ENCODE peak calls at places on chromosomes 11 and 22, in five cellular contexts. B is GM03348; G is posterior vena cava; S is adipocyte; Z is activated CD4-positive, alpha-beta T cell treated with anti-CD3 and anti-CD28 coated beads for 36 hours. M is an unnamed sample.

GRCh38 chr11:1327064-1327460 is 17.6 kb upstream of the TOLLIP start:
- DNase-seq in S (no peak), B (no peak), G (no peak), Z (no peak), M (no peak)

GRCh38 chr11:95884364-95884763 is 39.5 kb downstream of the MTMR2 start:
- DNase-seq in B (peak), S (no peak), G (no peak), Z (no peak), M (no peak)

GRCh38 chr22:43393132-43393844 is 18.5 kb upstream of the MPPED1 start:
- DNase-seq in B (no peak), S (no peak), Z (no peak), G (peak), M (peak)

GRCh38 chr22:30348395-30348794 is 8.3 kb downstream of the SF3A1 start:
- DNase-seq in G (no peak), S (no peak), Z (no peak), B (no peak), M (no peak)

GRCh38 chr11:1262172-1263006 is 39.5 kb downstream of the MUC5B start:
- DNase-seq in B (peak), S (peak), G (peak), Z (peak), M (peak)

GRCh38 chr11:47399860-47400812 is 8.3 kb upstream of the SLC39A13 start:
- DNase-seq in B (peak), G (no peak), Z (peak), S (no peak), M (peak)

GRCh38 chr11:33635161-33635560 is 65.5 kb downstream of the C11orf91 start:
- DNase-seq in G (no peak), S (peak), Z (no peak), B (peak), M (no peak)

GRCh38 chr11:102177974-102178631 is 67.9 kb downstream of the YAP1 start:
- DNase-seq in B (peak), S (peak), Z (no peak), G (no peak), M (peak)

GRCh38 chr22:27422442-27422841 is 379.1 kb downstream of the MN1 start:
- DNase-seq in S (no peak), B (no peak), Z (no peak), G (no peak), M (no peak)

GRCh38 chr22:49331223-49331815 is 496.4 kb downstream of the BRD1 start:
- DNase-seq in Z (no peak), S (no peak), G (peak), B (peak), M (peak)

GRCh38 chr22:26646158-26646557 is 11.2 kb upstream of the MIAT start:
- DNase-seq in S (peak), B (peak), Z (no peak), G (no peak), M (no peak)

GRCh38 chr11:33135216-33135615 is 26.1 kb downstream of the CSTF3 start:
- DNase-seq in B (peak), S (peak), G (no peak), Z (no peak), M (peak)

GRCh38 chr11:45471002-45471665 is 185.0 kb upstream of the SYT13 start:
- DNase-seq in G (peak), B (no peak), Z (no peak), S (no peak), M (no peak)

GRCh38 chr11:33742249-33742851 is 6.1 kb upstream of the CD59 start:
- DNase-seq in B (peak), G (no peak), Z (no peak), S (peak), M (no peak)

GRCh38 chr11:9982796-9983579 is 311.0 kb downstream of the SBF2 start:
- DNase-seq in Z (no peak), S (peak), B (no peak), G (no peak), M (no peak)

GRCh38 chr11:125364085-125364822 is 131.8 kb downstream of the FEZ1 start:
- DNase-seq in Z (no peak), S (peak), G (no peak), B (no peak), M (no peak)

GRCh38 chr22:33073989-33074391 is 15.8 kb upstream of the SYN3 start:
- DNase-seq in B (no peak), G (no peak), S (no peak), Z (no peak), M (no peak)

GRCh38 chr11:95715777-95716241 is 73.8 kb downstream of the FAM76B start:
- DNase-seq in B (peak), S (peak), Z (peak), G (no peak), M (no peak)

GRCh38 chr11:132312161-132312560 is 941.7 kb downstream of the NTM start:
- DNase-seq in G (no peak), B (peak), Z (no peak), S (peak), M (peak)

GRCh38 chr22:43310798-43311197 is 32.4 kb downstream of the SCUBE1 start:
- DNase-seq in B (no peak), S (no peak), Z (no peak), G (no peak), M (no peak)

GRCh38 chr22:28111501-28111900 is 192.4 kb upstream of the PITPNB start:
- DNase-seq in B (peak), S (peak), Z (no peak), G (no peak), M (peak)

GRCh38 chr11:85941380-85941973 is 86.3 kb downstream of the CCDC83 start:
- DNase-seq in B (peak), G (no peak), S (peak), Z (peak), M (peak)

M was measured in osteoblast.